ENCODE peak calls at places on chromosomes 4 and X, in six cellular contexts. A is stimulated activated CD4-positive, alpha-beta T cell treated with anti-CD3 and anti-CD28 coated beads, Interleukin-2, amount 100 ng/mL, for 24 hours; T is Calu3; J is activated CD8-positive, alpha-beta T cell treated with anti-CD3 and anti-CD28 coated beads, Interleukin-2, amount 10 ng/mL, durations not matched to agents 7 days and 5 days; Y is NCI-H774; F is DMS 273 treated with DMSO at 0.1 percent for 48 hours. M is an unnamed sample.

GRCh38 chr4:87426865-87427517 is 4.6 kb downstream of the NUDT9 start:
- DNase-seq in T (no peak), A (no peak), Y (no peak), F (no peak), J (no peak), M (no peak)

GRCh38 chr4:85058551-85058950 is 92.1 kb upstream of the WDFY3 start:
- DNase-seq in F (no peak), A (no peak), T (no peak), J (no peak), Y (no peak), M (no peak)

GRCh38 chr4:140144050-140144449 is 9.9 kb downstream of the MAML3 start:
- DNase-seq in F (no peak), T (no peak), Y (no peak), J (no peak), A (no peak), M (no peak)

GRCh38 chrX:81261576-81261975 is 59.7 kb downstream of the SH3BGRL start:
- DNase-seq in F (no peak), A (no peak), J (no peak), T (no peak), Y (no peak), M (no peak)

GRCh38 chr4:41150401-41150800 is 63.9 kb downstream of the APBB2 start:
- DNase-seq in J (no peak), Y (no peak), A (no peak), F (no peak), T (no peak), M (no peak)

GRCh38 chr4:183201331-183201730 is 102.3 kb downstream of the WWC2 start:
- DNase-seq in Y (no peak), T (peak), A (no peak), F (no peak), J (no peak), M (no peak)

GRCh38 chrX:15849555-15849954 is 5.1 kb downstream of the AP1S2 start:
- DNase-seq in J (no peak), Y (no peak), F (no peak), A (no peak), T (peak), M (no peak)

GRCh38 chr4:165716472-165716871 is 156.6 kb upstream of the TLL1 start:
- DNase-seq in T (no peak), Y (no peak), A (no peak), F (no peak), J (no peak), M (no peak)

GRCh38 chr4:79650794-79651431 is 242.9 kb upstream of the GK2 start:
- DNase-seq in Y (no peak), A (no peak), J (no peak), F (peak), T (peak), M (no peak)

GRCh38 chrX:151279161-151279560 is 102.8 kb downstream of the GPR50 start:
- DNase-seq in Y (no peak), F (no peak), T (no peak), A (no peak), J (no peak), M (no peak)

GRCh38 chrX:49041683-49042529 is 1.3 kb downstream of the TFE3 start:
- DNase-seq in J (peak), A (peak), F (no peak), Y (no peak), T (no peak), M (no peak)

GRCh38 chr4:112370466-112370865 is 73.3 kb downstream of the ALPK1 start:
- DNase-seq in T (no peak), J (no peak), A (no peak), F (no peak), Y (no peak), M (no peak)

GRCh38 chr4:145107126-145107525 is 9.0 kb downstream of the ABCE1 start:
- DNase-seq in J (no peak), T (no peak), F (no peak), A (no peak), Y (no peak), M (no peak)

GRCh38 chr4:26490111-26490979 is at the start of gene CCKAR:
- DNase-seq in J (no peak), F (peak), A (no peak), T (no peak), Y (no peak), M (peak)

GRCh38 chr4:88087004-88087403 is 71.4 kb downstream of the ABCG2 start:
- DNase-seq in Y (no peak), F (no peak), A (no peak), J (no peak), T (no peak), M (no peak)

GRCh38 chr4:55183926-55184599 is 58.7 kb upstream of the KDR start:
- DNase-seq in F (no peak), T (peak), J (no peak), Y (no peak), A (peak), M (no peak)

GRCh38 chrX:48471504-48471903 is 1.4 kb upstream of the SLC38A5 start:
- DNase-seq in Y (no peak), A (no peak), F (no peak), T (no peak), J (no peak), M (no peak)

M was measured in NCI-H2029.